ENCODE peak calls at places on chromosomes 12 and 14, in five cellular contexts. W is dorsolateral prefrontal cortex, X is NCI-H2107, E is A549, O is left ventricle myocardium inferior. Y is an unnamed sample.

GRCh38 chr12:88577537-88577936 is 2.7 kb downstream of the KITLG start:
- DNase-seq in W (no peak), X (peak; percentile 33), E (peak; percentile 19), O (no peak), Y (no peak)

GRCh38 chr14:49972199-49972671 is 79.4 kb downstream of the ARF6 start:
- DNase-seq in W (no peak), X (peak; percentile 64), E (peak; percentile 66), O (no peak), Y (no peak)

GRCh38 chr12:9761407-9761736 is 671 bp upstream of the CD69 start:
- DNase-seq in W (no peak), X (no peak), E (no peak), O (no peak), Y (no peak)

GRCh38 chr12:48817957-48818830 is at the start of gene CACNB3:
- DNase-seq in W (peak; percentile 40), X (peak; percentile 81), E (peak; percentile 55), O (peak; percentile 78), Y (no peak)

GRCh38 chr12:104458645-104459555 is 2.2 kb downstream of the CHST11 start:
- DNase-seq in W (no peak), X (no peak), E (no peak), O (peak; percentile 20), Y (no peak)

GRCh38 chr12:91289881-91290280 is 107.3 kb upstream of the DCN start:
- DNase-seq in W (no peak), X (no peak), E (no peak), O (no peak), Y (no peak)

GRCh38 chr14:67837011-67837624 is 17.5 kb downstream of the RAD51B start:
- DNase-seq in W (no peak), X (peak; percentile 60), E (peak; percentile 85), O (no peak), Y (no peak)

GRCh38 chr12:43057561-43057960 is 468.0 kb upstream of the PRICKLE1 start:
- DNase-seq in W (no peak), X (no peak), E (no peak), O (no peak), Y (no peak)

GRCh38 chr12:113019045-113019444 is 37.5 kb upstream of the DTX1 start:
- DNase-seq in W (no peak), X (no peak), E (no peak), O (no peak), Y (no peak)

GRCh38 chr12:116631619-116632018 is 72.4 kb downstream of the MAP1LC3B2 start:
- DNase-seq in W (no peak), X (no peak), E (no peak), O (no peak), Y (no peak)

GRCh38 chr12:27902651-27903050 is 69.9 kb downstream of the PTHLH start:
- DNase-seq in W (no peak), X (no peak), E (no peak), O (no peak), Y (no peak)

GRCh38 chr14:56374421-56374820 is 205.2 kb upstream of the TMEM260 start:
- DNase-seq in W (no peak), X (no peak), E (no peak), O (no peak), Y (no peak)